ENCODE peak calls at places on chromosomes 7 and 10, in five cellular contexts. One of them, this sample, is unnamed.
A peak's percentile ranks its signal among the peaks of the same experiment; 100 is the strongest.

GRCh38 chr10:75165684-75166622 is 44.6 kb upstream of the VDAC2 start:
- DNase-seq in HFF-Myc: no peak
- DNase-seq in lower lobe of right lung: no peak
- DNase-seq in cardiac muscle cell: peak; percentile 70
- DNase-seq in adrenal gland: no peak
- DNase-seq in this sample: no peak

GRCh38 chr10:525565-526315 is 163.7 kb downstream of the DIP2C start:
- DNase-seq in HFF-Myc: no peak
- DNase-seq in lower lobe of right lung: no peak
- DNase-seq in cardiac muscle cell: no peak
- DNase-seq in adrenal gland: no peak
- DNase-seq in this sample: no peak

GRCh38 chr7:105298439-105298894 is 90.3 kb downstream of the SRPK2 start:
- DNase-seq in HFF-Myc: no peak
- DNase-seq in lower lobe of right lung: no peak
- DNase-seq in cardiac muscle cell: no peak
- DNase-seq in adrenal gland: no peak
- DNase-seq in this sample: no peak

GRCh38 chr7:155844019-155844453 is 31.8 kb upstream of the SHH start:
- DNase-seq in HFF-Myc: no peak
- DNase-seq in lower lobe of right lung: peak; percentile 91
- DNase-seq in cardiac muscle cell: peak; percentile 20
- DNase-seq in adrenal gland: no peak
- DNase-seq in this sample: peak; percentile 96

GRCh38 chr10:73253226-73253557 is 748 bp upstream of the MRPS16 start:
- DNase-seq in HFF-Myc: no peak
- DNase-seq in lower lobe of right lung: no peak
- DNase-seq in cardiac muscle cell: no peak
- DNase-seq in adrenal gland: no peak
- DNase-seq in this sample: no peak

GRCh38 chr7:98669417-98670015 is 52.4 kb downstream of the NPTX2 start:
- DNase-seq in HFF-Myc: no peak
- DNase-seq in lower lobe of right lung: no peak
- DNase-seq in cardiac muscle cell: no peak
- DNase-seq in adrenal gland: no peak
- DNase-seq in this sample: no peak

GRCh38 chr10:130927157-130927556 is 384.4 kb downstream of the TCERG1L start:
- DNase-seq in HFF-Myc: no peak
- DNase-seq in lower lobe of right lung: no peak
- DNase-seq in cardiac muscle cell: no peak
- DNase-seq in adrenal gland: no peak
- DNase-seq in this sample: no peak

GRCh38 chr7:27238979-27239779 is 3.4 kb upstream of the EVX1 start:
- DNase-seq in HFF-Myc: no peak
- DNase-seq in lower lobe of right lung: no peak
- DNase-seq in cardiac muscle cell: no peak
- DNase-seq in adrenal gland: no peak
- DNase-seq in this sample: no peak

GRCh38 chr10:120998782-120999285 is 147.7 kb downstream of the WDR11 start:
- DNase-seq in HFF-Myc: no peak
- DNase-seq in lower lobe of right lung: no peak
- DNase-seq in cardiac muscle cell: no peak
- DNase-seq in adrenal gland: no peak
- DNase-seq in this sample: no peak

GRCh38 chr7:31545549-31545948 is 31.7 kb downstream of the ITPRID1 start:
- DNase-seq in HFF-Myc: no peak
- DNase-seq in lower lobe of right lung: no peak
- DNase-seq in cardiac muscle cell: no peak
- DNase-seq in adrenal gland: no peak
- DNase-seq in this sample: no peak

GRCh38 chr7:97145068-97145467 is 27.6 kb downstream of the SDHAF3 start:
- DNase-seq in HFF-Myc: no peak
- DNase-seq in lower lobe of right lung: no peak
- DNase-seq in cardiac muscle cell: peak; percentile 58
- DNase-seq in adrenal gland: no peak
- DNase-seq in this sample: no peak

GRCh38 chr7:15687645-15688025 is 1.2 kb upstream of the MEOX2 start:
- DNase-seq in HFF-Myc: no peak
- DNase-seq in lower lobe of right lung: no peak
- DNase-seq in cardiac muscle cell: no peak
- DNase-seq in adrenal gland: no peak
- DNase-seq in this sample: peak; percentile 53

GRCh38 chr7:21256310-21256877 is 171.5 kb upstream of the SP4 start:
- DNase-seq in HFF-Myc: no peak
- DNase-seq in lower lobe of right lung: no peak
- DNase-seq in cardiac muscle cell: peak; percentile 57
- DNase-seq in adrenal gland: no peak
- DNase-seq in this sample: peak; percentile 47

GRCh38 chr7:66344166-66344565 is 139.0 kb downstream of the TPST1 start:
- DNase-seq in HFF-Myc: no peak
- DNase-seq in lower lobe of right lung: no peak
- DNase-seq in cardiac muscle cell: peak; percentile 87
- DNase-seq in adrenal gland: no peak
- DNase-seq in this sample: no peak

GRCh38 chr7:88169717-88170320 is 50.0 kb downstream of the SRI start:
- DNase-seq in HFF-Myc: no peak
- DNase-seq in lower lobe of right lung: no peak
- DNase-seq in cardiac muscle cell: peak; percentile 21
- DNase-seq in adrenal gland: no peak
- DNase-seq in this sample: no peak

GRCh38 chr7:98254951-98255610 is 3.0 kb upstream of the TECPR1 start:
- DNase-seq in HFF-Myc: no peak
- DNase-seq in lower lobe of right lung: no peak
- DNase-seq in cardiac muscle cell: peak; percentile 16
- DNase-seq in adrenal gland: no peak
- DNase-seq in this sample: no peak

GRCh38 chr7:30163231-30163894 is 28.6 kb downstream of the MTURN start:
- DNase-seq in HFF-Myc: no peak
- DNase-seq in lower lobe of right lung: peak; percentile 68
- DNase-seq in cardiac muscle cell: no peak
- DNase-seq in adrenal gland: no peak
- DNase-seq in this sample: no peak

GRCh38 chr10:125007436-125007835 is 65.5 kb downstream of the ZRANB1 start:
- DNase-seq in HFF-Myc: no peak
- DNase-seq in lower lobe of right lung: no peak
- DNase-seq in cardiac muscle cell: no peak
- DNase-seq in adrenal gland: no peak
- DNase-seq in this sample: no peak

GRCh38 chr7:107089627-107090026 is 45.1 kb downstream of the PRKAR2B start:
- DNase-seq in HFF-Myc: no peak
- DNase-seq in lower lobe of right lung: no peak
- DNase-seq in cardiac muscle cell: no peak
- DNase-seq in adrenal gland: no peak
- DNase-seq in this sample: no peak

GRCh38 chr10:71582506-71582905 is 137.1 kb downstream of the C10orf105 start:
- DNase-seq in HFF-Myc: no peak
- DNase-seq in lower lobe of right lung: no peak
- DNase-seq in cardiac muscle cell: no peak
- DNase-seq in adrenal gland: no peak
- DNase-seq in this sample: no peak

GRCh38 chr10:36534471-36535002 is 590.9 kb upstream of the ANKRD30A start:
- DNase-seq in HFF-Myc: peak; percentile 66
- DNase-seq in lower lobe of right lung: no peak
- DNase-seq in cardiac muscle cell: peak; percentile 61
- DNase-seq in adrenal gland: no peak
- DNase-seq in this sample: no peak

DNA sequence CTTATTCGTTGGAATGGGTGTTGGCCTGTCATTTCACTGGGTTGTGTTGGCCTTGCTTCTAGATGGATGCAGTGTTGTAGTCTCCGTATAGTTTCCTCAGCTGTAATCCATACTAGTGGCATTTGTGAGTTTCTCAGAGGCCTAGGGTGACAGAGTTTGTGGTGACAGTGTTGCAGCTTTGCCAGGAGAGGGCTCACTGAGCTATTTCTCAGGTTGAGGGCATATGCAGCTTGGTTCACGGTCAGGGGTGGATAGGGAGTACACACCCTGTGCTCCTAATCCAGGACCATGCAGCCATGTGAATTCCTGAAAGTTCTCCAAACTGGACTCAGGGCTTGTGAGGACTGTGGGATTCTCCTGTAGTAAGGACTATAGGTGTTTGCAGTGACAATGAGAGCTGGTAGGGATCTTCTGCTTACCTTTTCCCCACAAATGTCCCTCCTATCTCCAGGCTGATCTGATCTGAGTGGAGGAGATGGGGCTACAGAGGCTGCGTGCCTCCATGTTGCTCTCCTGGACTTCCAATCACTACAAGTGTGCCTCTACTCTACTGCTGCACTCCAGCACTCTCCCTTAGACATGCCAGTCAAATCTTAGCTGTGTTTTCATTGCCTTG is 229.0 kb downstream of the STK31 start:
- DNase-seq in HFF-Myc: no peak
- DNase-seq in lower lobe of right lung: no peak
- DNase-seq in cardiac muscle cell: peak; percentile 51
- DNase-seq in adrenal gland: no peak
- DNase-seq in this sample: peak; percentile 74
- TF ChIP-seq CTCF in HFF-Myc: no peak
- TF ChIP-seq CTCF in lower lobe of right lung: no peak
- TF ChIP-seq CTCF in cardiac muscle cell: peak; percentile 58
- TF ChIP-seq CTCF in adrenal gland: no peak
- TF ChIP-seq CTCF in this sample: peak; percentile 79

GRCh38 chr10:68223535-68224165 is 8.3 kb downstream of the ATOH7 start:
- DNase-seq in HFF-Myc: no peak
- DNase-seq in lower lobe of right lung: no peak
- DNase-seq in cardiac muscle cell: no peak
- DNase-seq in adrenal gland: no peak
- DNase-seq in this sample: peak; percentile 43
- TF ChIP-seq CTCF in HFF-Myc: no peak
- TF ChIP-seq CTCF in lower lobe of right lung: no peak
- TF ChIP-seq CTCF in cardiac muscle cell: no peak
- TF ChIP-seq CTCF in adrenal gland: no peak
- TF ChIP-seq CTCF in this sample: no peak

GRCh38 chr7:132899833-132900232 is 182.1 kb downstream of the CHCHD3 start:
- DNase-seq in HFF-Myc: no peak
- DNase-seq in lower lobe of right lung: no peak
- DNase-seq in cardiac muscle cell: peak; percentile 31
- DNase-seq in adrenal gland: no peak
- DNase-seq in this sample: no peak
- TF ChIP-seq CTCF in HFF-Myc: no peak
- TF ChIP-seq CTCF in lower lobe of right lung: no peak
- TF ChIP-seq CTCF in cardiac muscle cell: peak; percentile 29
- TF ChIP-seq CTCF in adrenal gland: no peak
- TF ChIP-seq CTCF in this sample: no peak

DNA sequence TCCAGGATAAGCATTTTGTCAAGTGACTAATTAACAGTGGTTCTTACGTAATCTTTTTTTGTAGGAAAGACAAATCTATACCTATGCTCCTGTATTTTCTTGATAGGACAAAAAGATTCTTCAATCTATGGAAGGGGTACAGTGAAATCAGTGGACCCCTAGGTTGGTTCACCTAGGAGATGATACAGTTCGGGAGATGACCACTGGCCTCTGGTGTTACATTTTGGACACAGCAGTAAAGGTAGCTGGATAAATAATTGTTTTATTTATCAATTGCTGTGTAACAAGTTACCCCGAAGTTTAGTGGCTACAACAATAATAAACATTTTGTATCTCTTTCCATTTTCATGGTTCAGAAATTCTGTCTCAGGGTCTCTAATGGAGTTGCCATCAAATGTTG is 288.2 kb upstream of the MAGI2 start:
- DNase-seq in HFF-Myc: no peak
- DNase-seq in lower lobe of right lung: no peak
- DNase-seq in cardiac muscle cell: peak; percentile 10
- DNase-seq in adrenal gland: no peak
- DNase-seq in this sample: no peak
- TF ChIP-seq CTCF in HFF-Myc: peak; percentile 15
- TF ChIP-seq CTCF in lower lobe of right lung: no peak
- TF ChIP-seq CTCF in cardiac muscle cell: peak; percentile 39
- TF ChIP-seq CTCF in adrenal gland: no peak
- TF ChIP-seq CTCF in this sample: no peak

GRCh38 chr10:84665883-84666463 is 337.6 kb downstream of the CCSER2 start:
- DNase-seq in HFF-Myc: no peak
- DNase-seq in lower lobe of right lung: peak; percentile 85
- DNase-seq in cardiac muscle cell: no peak
- DNase-seq in adrenal gland: no peak
- DNase-seq in this sample: peak; percentile 57
- TF ChIP-seq CTCF in HFF-Myc: peak; percentile 17
- TF ChIP-seq CTCF in lower lobe of right lung: peak; percentile 59
- TF ChIP-seq CTCF in cardiac muscle cell: no peak
- TF ChIP-seq CTCF in adrenal gland: no peak
- TF ChIP-seq CTCF in this sample: peak; percentile 53

GRCh38 chr7:93551063-93551895 is 23.2 kb downstream of the CALCR start:
- DNase-seq in HFF-Myc: peak; percentile 36
- DNase-seq in lower lobe of right lung: no peak
- DNase-seq in cardiac muscle cell: peak; percentile 73
- DNase-seq in adrenal gland: no peak
- DNase-seq in this sample: peak; percentile 21
- TF ChIP-seq CTCF in HFF-Myc: peak; percentile 54
- TF ChIP-seq CTCF in lower lobe of right lung: peak; percentile 49
- TF ChIP-seq CTCF in cardiac muscle cell: peak; percentile 63
- TF ChIP-seq CTCF in adrenal gland: peak; percentile 37
- TF ChIP-seq CTCF in this sample: peak; percentile 38

GRCh38 chr7:1176891-1177373 is 16.9 kb upstream of the ZFAND2A start:
- DNase-seq in HFF-Myc: no peak
- DNase-seq in lower lobe of right lung: peak; percentile 86
- DNase-seq in cardiac muscle cell: peak; percentile 66
- DNase-seq in adrenal gland: peak; percentile 89
- DNase-seq in this sample: peak; percentile 95
- TF ChIP-seq CTCF in HFF-Myc: peak; percentile 74
- TF ChIP-seq CTCF in lower lobe of right lung: peak; percentile 64
- TF ChIP-seq CTCF in cardiac muscle cell: peak; percentile 69
- TF ChIP-seq CTCF in adrenal gland: peak; percentile 31
- TF ChIP-seq CTCF in this sample: peak; percentile 98